ENCODE peak calls at places on chromosomes 13 and 19, in five cellular contexts. O is GM03348; U is IMR-90; X is globus pallidus; Y is activated CD8-positive, alpha-beta memory T cell treated with anti-CD3 and anti-CD28 coated beads for 24 hours. S is an unnamed sample.

GRCh38 chr19:51735759-51736449 is 12.1 kb upstream of the HAS1 start:
- DNase-seq in O (no peak), Y (no peak), X (no peak), U (peak; percentile 3), S (no peak)

GRCh38 chr19:28027116-28027515 is 1185.8 kb downstream of the UQCRFS1 start:
- DNase-seq in Y (no peak), X (no peak), O (no peak), U (no peak), S (no peak)

GRCh38 chr13:32278456-32278855 is 36.7 kb downstream of the ZAR1L start:
- DNase-seq in Y (no peak), X (no peak), U (peak; percentile 91), O (peak; percentile 33), S (peak; percentile 43)

GRCh38 chr13:104021806-104022397 is 955.7 kb upstream of the SLC10A2 start:
- DNase-seq in Y (no peak), U (no peak), X (no peak), O (no peak), S (no peak)

GRCh38 chr13:75258159-75258782 is 223.7 kb downstream of the TBC1D4 start:
- DNase-seq in O (peak; percentile 40), U (peak; percentile 55), Y (no peak), X (peak; percentile 11), S (no peak)

GRCh38 chr13:105272660-105273631 is 1262.5 kb downstream of the EFNB2 start:
- DNase-seq in Y (no peak), U (no peak), X (peak; percentile 11), O (no peak), S (no peak)

GRCh38 chr13:66689037-66689619 is 541.0 kb downstream of the PCDH9 start:
- DNase-seq in X (no peak), O (no peak), Y (no peak), U (no peak), S (no peak)

GRCh38 chr13:30421093-30422055 is 919 bp upstream of the UBE2L5 start:
- DNase-seq in U (peak; percentile 80), Y (peak; percentile 76), X (peak; percentile 68), O (peak; percentile 94), S (peak; percentile 74)

GRCh38 chr13:21733475-21734311 is 62.8 kb downstream of the FGF9 start:
- DNase-seq in X (no peak), O (no peak), U (no peak), Y (no peak), S (no peak)

GRCh38 chr13:99496322-99497142 is 4.7 kb upstream of the TM9SF2 start:
- DNase-seq in U (peak; percentile 15), X (peak; percentile 65), Y (peak; percentile 66), O (peak; percentile 28), S (no peak)

GRCh38 chr19:15280915-15281683 is 48.9 kb upstream of the EPHX3 start:
- DNase-seq in Y (no peak), U (peak; percentile 89), O (peak; percentile 87), X (peak; percentile 78), S (no peak)

GRCh38 chr19:19444694-19445155 is 39.2 kb downstream of the GATAD2A start:
- DNase-seq in O (peak; percentile 58), Y (no peak), X (no peak), U (peak; percentile 36), S (no peak)

GRCh38 chr19:38684078-38684861 is 36.8 kb downstream of the ACTN4 start:
- DNase-seq in O (peak; percentile 80), U (peak; percentile 91), X (no peak), Y (no peak), S (no peak)

GRCh38 chr19:48475369-48476068 is 6.3 kb downstream of the CYTH2 start:
- DNase-seq in Y (no peak), O (no peak), U (no peak), X (no peak), S (no peak)

GRCh38 chr19:18044825-18045304 is 36.9 kb downstream of the ARRDC2 start:
- DNase-seq in X (peak; percentile 63), O (peak; percentile 71), U (peak; percentile 76), Y (peak; percentile 91), S (peak; percentile 90)

GRCh38 chr13:71866173-71867091 is 572 bp downstream of the DACH1 start:
- DNase-seq in U (no peak), Y (peak; percentile 57), O (peak; percentile 20), X (no peak), S (peak; percentile 27)

S was measured in GM13976.